ENCODE peak calls at places on chromosomes 3 and 15, in six cellular contexts. S is psoas muscle, E is neural progenitor cell, H is SK-N-SH, A is esophagus squamous epithelium, I is brain microvascular endothelial cell. Q is an unnamed sample.

GRCh38 chr3:9157651-9158383 is 91.6 kb downstream of the SRGAP3 start:
- DNase-seq in S (no peak), E (peak), H (no peak), A (no peak), I (no peak), Q (no peak)

GRCh38 chr15:58458076-58458475 is 26.3 kb downstream of the LIPC start:
- DNase-seq in S (no peak), E (no peak), H (no peak), A (no peak), I (no peak), Q (no peak)

GRCh38 chr15:22811640-22812039 is 25.2 kb downstream of the NIPA1 start:
- DNase-seq in S (no peak), E (peak), H (no peak), A (no peak), I (no peak), Q (no peak)

GRCh38 chr3:126927846-126928245 is 55.1 kb upstream of the PLXNA1 start:
- DNase-seq in S (no peak), E (no peak), H (peak), A (no peak), I (peak), Q (no peak)

GRCh38 chr15:69887553-69887952 is 210.2 kb downstream of the TLE3 start:
- DNase-seq in S (no peak), E (no peak), H (no peak), A (no peak), I (no peak), Q (no peak)

GRCh38 chr3:115336836-115337235 is 189.7 kb upstream of the ZBTB20 start:
- DNase-seq in S (no peak), E (no peak), H (no peak), A (no peak), I (no peak), Q (no peak)

GRCh38 chr15:95468820-95469219 is 861.7 kb upstream of the NR2F2 start:
- DNase-seq in S (no peak), E (no peak), H (no peak), A (no peak), I (no peak), Q (no peak)

GRCh38 chr3:127734181-127734720 is 61.5 kb downstream of the ABTB1 start:
- DNase-seq in S (no peak), E (no peak), H (no peak), A (no peak), I (no peak), Q (no peak)

GRCh38 chr15:49255966-49256759 is 86.1 kb downstream of the GALK2 start:
- DNase-seq in S (no peak), E (no peak), H (no peak), A (no peak), I (no peak), Q (no peak)

GRCh38 chr3:97958396-97958795 is 13.8 kb downstream of the RIOX2 start:
- DNase-seq in S (no peak), E (no peak), H (no peak), A (no peak), I (peak), Q (no peak)

GRCh38 chr3:167814441-167814951 is 79.0 kb downstream of the SERPINI1 start:
- DNase-seq in S (no peak), E (no peak), H (peak), A (no peak), I (peak), Q (no peak)

GRCh38 chr15:64355559-64356442 is at the start of gene CSNK1G1:
- DNase-seq in S (peak), E (peak), H (peak), A (peak), I (peak), Q (peak)
- TF ChIP-seq CTCF in S (no peak), E (no peak), H (no peak), A (no peak), I (peak), Q (no peak)

GRCh38 chr3:46375814-46376213 is 5.1 kb downstream of the CCR5 start:
- DNase-seq in S (no peak), E (no peak), H (no peak), A (no peak), I (no peak), Q (no peak)

GRCh38 chr3:46375214-46375613 is 4.5 kb downstream of the CCR5 start:
- DNase-seq in S (no peak), E (no peak), H (no peak), A (no peak), I (no peak), Q (no peak)

GRCh38 chr3:46380471-46381215 is 9.9 kb downstream of the CCR5 start:
- DNase-seq in S (no peak), E (no peak), H (no peak), A (no peak), I (no peak), Q (no peak)

GRCh38 chr3:46381662-46382061 is 10.9 kb downstream of the CCR5 start:
- DNase-seq in S (no peak), E (no peak), H (no peak), A (no peak), I (no peak), Q (no peak)

DNA sequence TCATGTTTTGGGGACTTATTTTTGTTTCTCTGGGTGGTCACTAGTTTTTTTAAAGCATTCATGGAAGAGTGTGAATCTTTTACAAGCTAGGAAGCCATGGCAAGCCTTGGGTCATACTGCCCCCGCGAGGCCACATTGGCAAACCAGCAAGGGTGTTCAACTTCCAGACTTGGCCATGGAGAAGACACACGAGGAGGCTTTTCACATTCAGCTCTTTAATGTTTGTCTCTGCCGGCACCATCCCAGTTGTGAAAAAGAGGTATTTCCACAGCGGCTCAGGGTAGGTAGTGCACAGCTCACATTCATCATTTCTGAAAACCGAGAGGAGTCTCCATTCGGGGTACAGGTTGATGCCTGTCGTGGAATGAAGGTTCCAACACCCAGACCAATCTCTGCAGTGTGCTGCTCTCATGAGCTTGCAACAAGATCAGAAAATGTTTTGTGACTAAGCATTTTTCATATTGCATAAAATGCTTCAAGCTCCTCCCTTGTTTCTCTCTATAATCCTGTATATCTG is 7.7 kb downstream of the CCR5 start:
- DNase-seq in S (peak), E (peak), H (peak), A (no peak), I (peak), Q (no peak)
- TF ChIP-seq CTCF in S (peak), E (peak), H (peak), A (peak), I (peak), Q (peak)

GRCh38 chr15:67085818-67086649 is 20.6 kb downstream of the SMAD3 start:
- DNase-seq in S (no peak), E (no peak), H (no peak), A (no peak), I (no peak), Q (no peak)
- TF ChIP-seq CTCF in S (no peak), E (no peak), H (no peak), A (no peak), I (no peak), Q (no peak)

GRCh38 chr3:13879946-13880810 is at the start of gene WNT7A:
- DNase-seq in S (no peak), E (peak), H (peak), A (no peak), I (no peak), Q (no peak)
- TF ChIP-seq CTCF in S (peak), E (peak), H (peak), A (peak), I (peak), Q (peak)

DNA sequence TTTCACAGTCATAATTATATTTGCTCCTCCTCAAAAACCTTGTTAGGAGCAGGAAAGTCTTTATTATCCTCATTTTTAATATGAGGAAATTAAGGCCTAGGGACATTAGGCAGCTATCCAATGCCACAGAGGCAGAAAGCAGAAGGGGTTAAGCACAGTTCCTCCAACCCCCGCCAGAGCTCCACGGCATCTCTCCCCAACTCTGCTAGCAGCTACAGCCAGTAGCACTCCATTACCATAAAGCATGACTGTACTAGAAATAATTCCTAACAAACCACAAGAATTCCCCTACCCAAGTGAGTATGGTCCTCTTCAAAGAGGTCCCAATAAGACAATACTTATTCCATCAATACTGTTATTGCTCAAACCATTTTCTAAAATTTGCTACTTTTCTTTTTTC is 9.8 kb downstream of the HEG1 start:
- DNase-seq in S (no peak), E (no peak), H (no peak), A (no peak), I (peak), Q (no peak)
- TF ChIP-seq CTCF in S (no peak), E (no peak), H (peak), A (no peak), I (peak), Q (no peak)

DNA sequence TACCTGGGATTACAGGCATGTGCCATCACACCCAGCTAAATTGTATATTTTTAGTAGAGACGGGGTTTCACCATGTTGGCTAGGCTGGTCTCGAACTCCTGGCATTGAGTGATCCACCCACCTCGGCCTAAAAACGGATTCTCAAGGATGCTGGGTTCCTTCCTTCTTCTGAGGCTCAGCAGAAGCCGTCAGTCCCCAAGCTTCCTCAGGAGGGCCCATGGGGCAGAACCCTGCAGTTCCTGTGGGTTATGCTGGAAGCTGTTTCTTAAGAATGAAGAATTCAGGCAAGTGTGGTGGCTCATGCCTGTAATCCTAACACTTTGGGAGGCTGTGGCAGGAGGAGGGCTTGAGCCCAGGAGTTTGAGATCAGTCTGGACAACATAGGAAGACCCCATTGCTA is 29.0 kb upstream of the ZNF710 start:
- DNase-seq in S (no peak), E (no peak), H (no peak), A (no peak), I (no peak), Q (no peak)
- TF ChIP-seq CTCF in S (no peak), E (no peak), H (no peak), A (no peak), I (no peak), Q (no peak)

GRCh38 chr3:20510396-20510795 is 324.4 kb upstream of the SGO1 start:
- DNase-seq in S (no peak), E (no peak), H (no peak), A (no peak), I (no peak), Q (no peak)

GRCh38 chr3:20511863-20512262 is 325.9 kb upstream of the SGO1 start:
- DNase-seq in S (no peak), E (peak), H (peak), A (no peak), I (peak), Q (no peak)

DNA sequence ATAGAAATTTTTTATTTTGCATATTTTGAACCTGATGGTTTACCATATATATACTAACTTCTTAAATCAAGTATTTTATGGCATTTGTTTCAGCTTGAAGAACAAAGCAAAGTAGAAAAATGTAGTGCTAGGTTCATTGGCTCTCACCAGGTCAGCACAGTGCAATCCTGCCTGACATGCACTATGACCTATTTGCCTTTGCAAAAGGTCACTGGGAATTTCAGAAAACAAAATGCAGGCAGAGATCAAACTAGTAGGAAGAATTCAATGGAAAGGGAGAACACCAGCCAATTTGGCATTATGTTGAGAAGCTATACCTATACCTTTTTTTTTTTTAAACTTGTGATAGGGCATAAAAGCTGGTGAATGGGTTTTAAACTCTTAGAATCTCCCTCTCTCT is 329.8 kb upstream of the SGO1 start:
- DNase-seq in S (no peak), E (no peak), H (no peak), A (no peak), I (no peak), Q (no peak)
- TF ChIP-seq CTCF in S (no peak), E (no peak), H (no peak), A (no peak), I (no peak), Q (no peak)